ENCODE peak calls at places on chromosome 1, in eight cellular contexts. K, C, O, M, P, L, G and J are unnamed samples.

GRCh38 chr1:197695961-197696360 is 79.3 kb downstream of the DENND1B start:
- DNase-seq in M (peak), L (no peak), P (no peak), O (no peak), C (no peak), G (no peak), K (no peak), J (no peak)

GRCh38 chr1:247357062-247357780 is 25.6 kb upstream of the ZNF496 start:
- DNase-seq in G (no peak), P (no peak), L (peak), K (no peak), C (no peak), M (peak), O (no peak), J (no peak)

GRCh38 chr1:228795578-228795977 is 60.3 kb downstream of the RHOU start:
- DNase-seq in P (no peak), L (no peak), K (no peak), O (no peak), G (no peak), C (no peak), M (no peak), J (no peak)

GRCh38 chr1:186535388-186536133 is 74.6 kb upstream of the PDC start:
- DNase-seq in L (no peak), G (no peak), P (no peak), K (no peak), M (peak), C (peak), O (no peak), J (no peak)

GRCh38 chr1:67801903-67802302 is 31.4 kb downstream of the GNG12 start:
- DNase-seq in C (no peak), P (no peak), K (no peak), M (no peak), G (no peak), L (no peak), O (no peak), J (no peak)

GRCh38 chr1:29172415-29172814 is 9.3 kb downstream of the SRSF4 start:
- DNase-seq in G (no peak), P (peak), M (no peak), C (no peak), O (no peak), L (no peak), K (no peak), J (no peak)

GRCh38 chr1:95744731-95745130 is 510.7 kb downstream of the RWDD3 start:
- DNase-seq in M (no peak), C (no peak), K (no peak), O (no peak), L (no peak), G (no peak), P (no peak), J (no peak)

GRCh38 chr1:39158330-39159086 is 46.0 kb upstream of the MACF1 start:
- DNase-seq in K (no peak), C (peak), P (no peak), G (no peak), L (no peak), O (no peak), M (peak), J (no peak)

GRCh38 chr1:108824051-108824450 is 32.8 kb downstream of the AKNAD1 start:
- DNase-seq in C (no peak), O (no peak), M (no peak), K (no peak), P (no peak), G (no peak), L (no peak), J (no peak)

GRCh38 chr1:97745912-97746311 is 174.9 kb downstream of the DPYD start:
- DNase-seq in G (no peak), K (no peak), M (peak), P (no peak), C (no peak), L (no peak), O (no peak), J (no peak)

GRCh38 chr1:31712625-31713024 is 8.8 kb upstream of the COL16A1 start:
- DNase-seq in O (no peak), L (peak), M (peak), G (no peak), K (peak), C (no peak), P (no peak), J (no peak)

GRCh38 chr1:156676820-156677615 is at the start of gene NES:
- DNase-seq in G (peak), M (peak), L (peak), P (no peak), C (no peak), K (peak), O (no peak), J (no peak)

GRCh38 chr1:196357913-196358312 is 250.3 kb downstream of the KCNT2 start:
- DNase-seq in K (no peak), G (no peak), C (no peak), L (no peak), P (no peak), O (no peak), M (no peak), J (no peak)

GRCh38 chr1:8122160-8122476 is 96.0 kb upstream of the ERRFI1 start:
- DNase-seq in O (no peak), L (no peak), K (no peak), M (peak), P (no peak), C (no peak), G (no peak), J (no peak)

GRCh38 chr1:226820935-226821718 is 49.3 kb upstream of the PSEN2 start:
- DNase-seq in C (peak), L (peak), M (peak), O (peak), K (peak), G (no peak), P (no peak), J (no peak)

GRCh38 chr1:61368876-61369275 is 286.5 kb downstream of the NFIA start:
- DNase-seq in O (no peak), K (no peak), L (no peak), G (no peak), C (no peak), P (no peak), M (no peak), J (no peak)

DNA sequence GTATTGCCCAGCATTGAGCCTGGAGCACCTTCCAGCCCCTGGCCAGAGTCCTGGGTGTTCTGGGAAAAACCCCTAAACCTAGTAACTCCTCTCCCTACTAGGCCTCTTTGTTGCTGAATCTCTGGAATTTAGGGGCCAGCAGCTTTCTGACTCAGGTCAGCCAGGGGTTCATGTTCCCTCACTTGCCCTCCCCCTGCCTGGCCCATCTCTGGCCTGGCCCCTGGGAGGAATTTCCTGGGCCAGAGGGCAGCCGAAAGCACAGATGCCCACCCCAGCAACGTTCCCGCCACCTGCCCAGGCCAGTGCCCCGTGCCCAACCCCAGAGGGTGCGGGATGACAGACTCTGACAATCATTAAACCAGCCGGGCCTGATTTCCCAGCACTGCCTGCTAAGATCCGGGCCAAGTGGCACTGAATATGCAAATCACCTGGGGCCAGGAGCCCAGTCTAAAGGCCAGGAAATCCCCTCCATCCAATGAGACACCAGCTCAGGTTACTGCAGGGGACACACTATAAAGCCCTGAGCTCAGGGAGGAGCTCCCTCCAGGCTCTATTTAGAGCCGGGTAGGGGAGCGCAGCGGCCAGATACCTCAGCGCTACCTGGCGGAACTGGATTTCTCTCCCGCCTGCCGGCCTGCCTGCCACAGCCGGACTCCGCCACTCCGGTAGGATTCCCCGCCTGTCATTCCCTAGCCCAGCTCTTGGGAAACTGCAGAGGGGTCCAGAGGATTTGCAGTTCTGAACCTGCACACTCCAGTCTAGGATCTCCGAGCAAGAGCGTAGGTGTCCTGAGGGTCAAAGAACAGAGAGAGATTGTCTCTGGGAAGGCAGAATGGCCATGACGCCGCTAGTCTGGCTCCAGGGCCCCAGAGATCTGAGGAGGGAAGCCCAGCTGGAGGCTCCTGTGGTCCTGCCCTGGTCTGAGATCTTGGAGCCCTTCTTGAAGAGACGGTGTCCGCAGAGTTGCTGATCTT is at the start of gene ELF3:
- DNase-seq in L (no peak), G (peak), K (no peak), M (no peak), P (peak), C (peak), O (no peak), J (no peak)
- TF ChIP-seq POLR2A in L (no peak), G (no peak), K (no peak), M (no peak), P (no peak), C (peak), O (no peak), J (no peak)

DNA sequence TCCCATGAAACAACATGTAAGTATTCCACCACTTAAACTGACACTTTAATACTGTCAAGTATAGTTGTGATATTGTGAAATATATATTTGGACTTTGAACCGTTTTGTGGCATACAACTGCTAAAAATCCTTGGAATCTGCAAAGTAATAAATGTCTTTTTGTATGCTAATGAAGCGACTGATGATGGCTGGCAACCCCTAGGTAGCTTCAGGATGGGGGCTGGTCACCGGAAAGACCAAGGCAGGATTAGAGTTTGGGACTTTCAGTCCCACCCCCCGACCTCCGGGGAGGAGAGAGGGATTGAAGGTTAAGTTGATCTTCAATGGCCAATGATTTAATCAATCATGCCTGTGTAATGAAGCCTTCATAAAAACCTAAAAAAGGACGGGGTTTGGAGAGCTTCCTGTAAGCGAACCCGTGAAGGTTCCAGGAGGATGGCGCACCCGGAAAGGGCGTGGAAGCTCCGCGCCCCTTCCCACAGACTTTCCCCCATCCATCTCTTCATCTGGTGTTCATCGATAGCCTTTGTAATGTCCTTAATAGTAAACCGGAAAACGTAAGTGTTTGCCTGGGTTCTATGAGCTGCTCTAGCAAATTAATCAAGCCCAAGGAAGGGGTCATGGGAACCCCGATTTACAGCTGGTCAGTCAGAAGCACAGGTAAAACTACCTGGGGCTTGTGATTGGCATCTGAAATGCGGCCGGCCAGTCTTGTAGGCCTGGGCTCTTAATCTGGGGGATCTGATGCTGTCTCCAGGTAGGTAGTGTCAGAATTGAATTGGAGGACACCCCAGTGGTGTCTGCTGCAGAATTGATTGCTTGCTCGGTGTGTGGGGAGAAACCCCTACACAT is 1.8 kb upstream of the ZNF281 start:
- DNase-seq in O (no peak), K (no peak), M (no peak), L (no peak), P (no peak), G (peak), C (no peak), J (no peak)
- H3K4me3 ChIP-seq in O (no peak), K (no peak), M (no peak), L (no peak), P (no peak), G (peak), C (no peak), J (no peak)

DNA sequence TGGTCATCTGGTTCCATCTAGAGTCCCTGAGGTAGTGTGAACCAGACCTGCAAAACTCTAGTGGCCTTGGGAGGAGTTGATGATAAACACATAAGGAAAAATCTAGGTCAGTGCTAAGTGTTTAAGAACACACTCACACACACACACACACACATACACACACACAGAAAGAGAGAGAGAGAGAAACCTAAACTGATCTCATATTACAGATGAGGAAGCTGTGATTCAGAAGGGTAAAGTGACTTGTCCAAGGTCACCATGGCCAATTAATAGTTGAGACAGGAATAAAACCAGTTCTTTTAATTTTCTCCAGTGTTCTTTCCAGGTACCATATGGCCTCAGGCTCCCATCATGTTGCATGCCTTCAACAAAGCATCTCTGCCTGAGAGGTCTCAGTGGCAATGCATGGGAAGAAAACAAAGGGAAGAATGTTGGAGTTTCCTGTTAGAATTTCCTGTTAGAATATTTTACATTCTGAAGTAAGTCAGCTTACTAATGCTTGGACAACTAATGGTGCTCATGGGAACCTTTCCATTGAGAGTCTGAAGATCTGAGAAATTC is 77.3 kb upstream of the TSPAN2 start:
- DNase-seq in K (no peak), O (no peak), C (no peak), L (no peak), G (no peak), M (peak), P (no peak), J (no peak)
- TF ChIP-seq POLR2A in K (no peak), O (no peak), C (no peak), L (no peak), G (no peak), M (no peak), P (no peak), J (no peak)

DNA sequence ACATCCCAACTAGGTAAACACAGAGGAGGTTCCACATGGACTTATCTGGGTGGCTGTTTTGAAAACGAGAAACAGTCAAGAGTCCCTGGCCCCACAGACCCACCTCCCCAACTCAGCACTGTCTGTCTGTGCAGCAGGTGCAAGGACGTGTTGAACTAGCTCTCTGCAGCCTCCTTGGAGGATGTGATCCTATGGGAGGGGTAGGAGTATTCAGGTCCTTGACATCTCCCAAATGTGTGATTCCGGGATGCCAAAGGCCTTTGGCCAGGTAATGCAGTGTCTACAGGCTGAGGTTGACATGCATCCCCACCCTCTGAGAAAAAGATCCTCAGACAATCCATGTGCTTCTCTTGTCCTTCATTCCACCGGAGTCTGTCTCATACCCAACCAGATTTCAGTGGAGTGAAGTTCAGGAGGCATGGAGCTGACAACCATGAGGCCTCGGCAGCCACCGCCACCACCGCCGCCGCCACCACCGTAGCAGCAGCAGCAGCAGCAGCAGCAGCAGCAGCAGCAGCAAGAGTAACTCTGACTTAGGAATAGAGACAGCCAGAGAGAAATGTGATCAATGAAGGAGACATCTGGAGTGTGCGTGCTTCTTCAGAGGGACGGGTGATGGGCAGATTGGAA is 151.6 kb upstream of the CAMK1G start:
- DNase-seq in L (no peak), G (no peak), C (no peak), P (no peak), M (no peak), O (no peak), K (no peak), J (no peak)
- H3K4me3 ChIP-seq in L (no peak), G (no peak), C (no peak), P (no peak), M (no peak), O (no peak), K (no peak), J (no peak)